ENCODE peak calls at places on chromosome 12, in six cellular contexts. D is HTR-8/SVneo; Z is CD8-positive, alpha-beta memory T cell; R is D341Med; H is SIG-M5; E is A549. V is an unnamed sample.

GRCh38 chr12:27616356-27617150 is 79.7 kb upstream of the REP15 start:
- DNase-seq in R (no peak), Z (no peak), E (no peak), H (no peak), D (peak), V (no peak)

GRCh38 chr12:131085816-131086591 is 132.3 kb downstream of the ADGRD1 start:
- DNase-seq in D (no peak), R (peak), E (no peak), H (no peak), Z (no peak), V (no peak)

GRCh38 chr12:49626169-49626835 is 2.9 kb downstream of the PRPF40B start:
- DNase-seq in H (no peak), R (peak), E (no peak), D (no peak), Z (peak), V (no peak)

GRCh38 chr12:53093777-53094393 is 3.6 kb upstream of the IGFBP6 start:
- DNase-seq in H (no peak), D (no peak), R (no peak), E (no peak), Z (no peak), V (no peak)

GRCh38 chr12:104314242-104314614 is 10.7 kb downstream of the EID3 start:
- DNase-seq in E (no peak), H (no peak), R (no peak), Z (no peak), D (no peak), V (no peak)

GRCh38 chr12:67222302-67222701 is 46.9 kb upstream of the CAND1 start:
- DNase-seq in E (peak), D (no peak), R (peak), H (no peak), Z (no peak), V (no peak)

GRCh38 chr12:131076791-131077747 is 123.4 kb downstream of the ADGRD1 start:
- DNase-seq in H (no peak), D (no peak), R (peak), Z (no peak), E (no peak), V (no peak)

GRCh38 chr12:15752780-15753179 is 36.4 kb downstream of the EPS8 start:
- DNase-seq in D (no peak), E (no peak), R (no peak), H (no peak), Z (no peak), V (no peak)

GRCh38 chr12:96106137-96106536 is 70.8 kb upstream of the LTA4H start:
- DNase-seq in R (no peak), H (no peak), Z (no peak), D (no peak), E (no peak), V (no peak)

GRCh38 chr12:26473291-26473690 is 277.9 kb downstream of the SSPN start:
- DNase-seq in R (no peak), H (peak), D (no peak), E (no peak), Z (no peak), V (peak)

GRCh38 chr12:1839956-1840550 is 19.7 kb downstream of the LRTM2 start:
- DNase-seq in H (no peak), E (no peak), R (no peak), D (no peak), Z (no peak), V (no peak)

GRCh38 chr12:114186241-114187002 is 219.5 kb downstream of the TBX5 start:
- DNase-seq in D (no peak), Z (no peak), E (no peak), R (no peak), H (no peak), V (no peak)

V was measured in naive B cell.